ENCODE peak calls at places on chromosomes 13 and 19, in seven cellular contexts. One of them, this sample, is unnamed.

GRCh38 chr13:88246239-88246638 is 575.1 kb downstream of the SLITRK5 start:
- DNase-seq in cardiac fibroblast: no peak
- DNase-seq in NCI-H2107: no peak
- DNase-seq in stimulated activated CD8-positive, alpha-beta memory T cell treated with anti-CD3 and anti-CD28 coated beads, Interleukin-7, amount 100 ng/mL, for 24 hours: no peak
- DNase-seq in T-helper 1 cell: no peak
- DNase-seq in Caki2: no peak
- DNase-seq in GM19239: no peak
- DNase-seq in this sample: no peak

GRCh38 chr19:49064768-49065611 is at the start of gene NTF4:
- DNase-seq in NCI-H2107: no peak
- DNase-seq in T-helper 1 cell: no peak
- DNase-seq in stimulated activated CD8-positive, alpha-beta memory T cell treated with anti-CD3 and anti-CD28 coated beads, Interleukin-7, amount 100 ng/mL, for 24 hours: no peak
- DNase-seq in Caki2: peak; percentile 44
- DNase-seq in cardiac fibroblast: no peak
- DNase-seq in GM19239: no peak
- DNase-seq in this sample: no peak

GRCh38 chr19:982567-983170 is 1.5 kb upstream of the WDR18 start:
- DNase-seq in stimulated activated CD8-positive, alpha-beta memory T cell treated with anti-CD3 and anti-CD28 coated beads, Interleukin-7, amount 100 ng/mL, for 24 hours: peak; percentile 55
- DNase-seq in NCI-H2107: no peak
- DNase-seq in Caki2: peak; percentile 57
- DNase-seq in T-helper 1 cell: peak; percentile 62
- DNase-seq in cardiac fibroblast: peak; percentile 59
- DNase-seq in GM19239: peak; percentile 97
- DNase-seq in this sample: no peak

GRCh38 chr13:51803422-51804294 is at the start of gene DHRS12:
- DNase-seq in stimulated activated CD8-positive, alpha-beta memory T cell treated with anti-CD3 and anti-CD28 coated beads, Interleukin-7, amount 100 ng/mL, for 24 hours: peak; percentile 67
- DNase-seq in cardiac fibroblast: peak; percentile 80
- DNase-seq in GM19239: peak; percentile 75
- DNase-seq in NCI-H2107: peak; percentile 71
- DNase-seq in Caki2: peak; percentile 75
- DNase-seq in T-helper 1 cell: peak; percentile 92
- DNase-seq in this sample: no peak

GRCh38 chr19:56405062-56405461 is 930 bp downstream of the ZNF583 start:
- DNase-seq in NCI-H2107: no peak
- DNase-seq in stimulated activated CD8-positive, alpha-beta memory T cell treated with anti-CD3 and anti-CD28 coated beads, Interleukin-7, amount 100 ng/mL, for 24 hours: no peak
- DNase-seq in GM19239: no peak
- DNase-seq in Caki2: no peak
- DNase-seq in T-helper 1 cell: no peak
- DNase-seq in cardiac fibroblast: no peak
- DNase-seq in this sample: no peak

GRCh38 chr13:52954838-52955237 is 73.8 kb upstream of the OLFM4 start:
- DNase-seq in cardiac fibroblast: no peak
- DNase-seq in NCI-H2107: no peak
- DNase-seq in stimulated activated CD8-positive, alpha-beta memory T cell treated with anti-CD3 and anti-CD28 coated beads, Interleukin-7, amount 100 ng/mL, for 24 hours: no peak
- DNase-seq in T-helper 1 cell: no peak
- DNase-seq in GM19239: no peak
- DNase-seq in Caki2: no peak
- DNase-seq in this sample: no peak

GRCh38 chr13:21996049-21996448 is 325.2 kb downstream of the FGF9 start:
- DNase-seq in NCI-H2107: no peak
- DNase-seq in T-helper 1 cell: no peak
- DNase-seq in cardiac fibroblast: no peak
- DNase-seq in Caki2: no peak
- DNase-seq in GM19239: no peak
- DNase-seq in stimulated activated CD8-positive, alpha-beta memory T cell treated with anti-CD3 and anti-CD28 coated beads, Interleukin-7, amount 100 ng/mL, for 24 hours: no peak
- DNase-seq in this sample: no peak

GRCh38 chr13:32381539-32381938 is 46.4 kb downstream of the N4BP2L1 start:
- DNase-seq in NCI-H2107: no peak
- DNase-seq in GM19239: no peak
- DNase-seq in Caki2: peak; percentile 1
- DNase-seq in cardiac fibroblast: peak; percentile 59
- DNase-seq in T-helper 1 cell: peak; percentile 29
- DNase-seq in stimulated activated CD8-positive, alpha-beta memory T cell treated with anti-CD3 and anti-CD28 coated beads, Interleukin-7, amount 100 ng/mL, for 24 hours: no peak
- DNase-seq in this sample: no peak

GRCh38 chr13:28163587-28163986 is 25.2 kb downstream of the PAN3 start:
- DNase-seq in Caki2: no peak
- DNase-seq in T-helper 1 cell: no peak
- DNase-seq in stimulated activated CD8-positive, alpha-beta memory T cell treated with anti-CD3 and anti-CD28 coated beads, Interleukin-7, amount 100 ng/mL, for 24 hours: no peak
- DNase-seq in cardiac fibroblast: no peak
- DNase-seq in GM19239: no peak
- DNase-seq in NCI-H2107: no peak
- DNase-seq in this sample: no peak

GRCh38 chr13:33740134-33740538 is 77.8 kb upstream of the RFC3 start:
- DNase-seq in T-helper 1 cell: no peak
- DNase-seq in NCI-H2107: no peak
- DNase-seq in stimulated activated CD8-positive, alpha-beta memory T cell treated with anti-CD3 and anti-CD28 coated beads, Interleukin-7, amount 100 ng/mL, for 24 hours: no peak
- DNase-seq in cardiac fibroblast: peak; percentile 96
- DNase-seq in GM19239: no peak
- DNase-seq in Caki2: no peak
- DNase-seq in this sample: no peak

GRCh38 chr13:110646442-110647364 is 31.4 kb downstream of the NAXD start:
- DNase-seq in stimulated activated CD8-positive, alpha-beta memory T cell treated with anti-CD3 and anti-CD28 coated beads, Interleukin-7, amount 100 ng/mL, for 24 hours: no peak
- DNase-seq in T-helper 1 cell: no peak
- DNase-seq in cardiac fibroblast: no peak
- DNase-seq in NCI-H2107: no peak
- DNase-seq in Caki2: no peak
- DNase-seq in GM19239: no peak
- DNase-seq in this sample: no peak

GRCh38 chr19:7833225-7834156 is 3.5 kb downstream of the EVI5L start:
- DNase-seq in NCI-H2107: no peak
- DNase-seq in stimulated activated CD8-positive, alpha-beta memory T cell treated with anti-CD3 and anti-CD28 coated beads, Interleukin-7, amount 100 ng/mL, for 24 hours: no peak
- DNase-seq in cardiac fibroblast: peak; percentile 88
- DNase-seq in Caki2: peak; percentile 58
- DNase-seq in GM19239: no peak
- DNase-seq in T-helper 1 cell: no peak
- DNase-seq in this sample: peak; percentile 52

GRCh38 chr19:57167385-57167784 is at the start of gene DUXA:
- DNase-seq in Caki2: no peak
- DNase-seq in NCI-H2107: no peak
- DNase-seq in stimulated activated CD8-positive, alpha-beta memory T cell treated with anti-CD3 and anti-CD28 coated beads, Interleukin-7, amount 100 ng/mL, for 24 hours: no peak
- DNase-seq in T-helper 1 cell: no peak
- DNase-seq in cardiac fibroblast: no peak
- DNase-seq in GM19239: no peak
- DNase-seq in this sample: no peak

GRCh38 chr13:112588490-112589297 is 741 bp upstream of the TUBGCP3 start:
- DNase-seq in cardiac fibroblast: no peak
- DNase-seq in Caki2: peak; percentile 1
- DNase-seq in NCI-H2107: peak; percentile 26
- DNase-seq in T-helper 1 cell: peak; percentile 21
- DNase-seq in stimulated activated CD8-positive, alpha-beta memory T cell treated with anti-CD3 and anti-CD28 coated beads, Interleukin-7, amount 100 ng/mL, for 24 hours: no peak
- DNase-seq in GM19239: no peak
- DNase-seq in this sample: no peak

GRCh38 chr19:18422530-18423191 is 3.5 kb downstream of the SSBP4 start:
- DNase-seq in cardiac fibroblast: no peak
- DNase-seq in GM19239: no peak
- DNase-seq in T-helper 1 cell: peak; percentile 63
- DNase-seq in NCI-H2107: no peak
- DNase-seq in Caki2: no peak
- DNase-seq in stimulated activated CD8-positive, alpha-beta memory T cell treated with anti-CD3 and anti-CD28 coated beads, Interleukin-7, amount 100 ng/mL, for 24 hours: no peak
- DNase-seq in this sample: no peak

GRCh38 chr13:33228645-33229445 is 56.7 kb downstream of the STARD13 start:
- DNase-seq in Caki2: peak; percentile 13
- DNase-seq in NCI-H2107: no peak
- DNase-seq in cardiac fibroblast: peak; percentile 83
- DNase-seq in GM19239: peak; percentile 21
- DNase-seq in T-helper 1 cell: peak; percentile 43
- DNase-seq in stimulated activated CD8-positive, alpha-beta memory T cell treated with anti-CD3 and anti-CD28 coated beads, Interleukin-7, amount 100 ng/mL, for 24 hours: no peak
- DNase-seq in this sample: no peak

GRCh38 chr13:30577381-30577780 is 40.3 kb upstream of the USPL1 start:
- DNase-seq in stimulated activated CD8-positive, alpha-beta memory T cell treated with anti-CD3 and anti-CD28 coated beads, Interleukin-7, amount 100 ng/mL, for 24 hours: no peak
- DNase-seq in NCI-H2107: no peak
- DNase-seq in T-helper 1 cell: peak; percentile 65
- DNase-seq in GM19239: peak; percentile 20
- DNase-seq in cardiac fibroblast: peak; percentile 93
- DNase-seq in Caki2: peak; percentile 59
- DNase-seq in this sample: no peak

This sample was measured in NCI-H2029 treated with DMSO at 0.1 percent for 48 hours.